ENCODE peak calls at places on chromosomes 16 and 17, in eight cellular contexts. A is HCT116, L is SK-N-SH, U is GM23338, H is neural progenitor cell, X is PC-3, O is GM23248, W is hepatocyte. J is an unnamed sample.

GRCh38 chr17:36980281-36980761 is 31.6 kb downstream of the AATF start:
- DNase-seq in A (no peak), L (no peak), U (peak; percentile 9), H (peak; percentile 19), X (peak; percentile 5), O (peak; percentile 2), W (no peak), J (no peak)

GRCh38 chr17:66900126-66901010 is 64.1 kb upstream of the CACNG4 start:
- DNase-seq in A (peak; percentile 28), L (peak; percentile 60), U (no peak), H (no peak), X (peak; percentile 72), O (peak; percentile 25), W (no peak), J (peak; percentile 12)

GRCh38 chr17:78879679-78880186 is 23.3 kb downstream of the CEP295NL start:
- DNase-seq in A (no peak), L (peak; percentile 76), U (no peak), H (no peak), X (no peak), O (peak; percentile 94), W (peak; percentile 66), J (no peak)

GRCh38 chr17:69367298-69367697 is 40.4 kb upstream of the ABCA5 start:
- DNase-seq in A (no peak), L (no peak), U (no peak), H (no peak), X (no peak), O (no peak), W (no peak), J (peak; percentile 92)

GRCh38 chr17:40068129-40068581 is 5.4 kb downstream of the THRA start:
- DNase-seq in A (no peak), L (no peak), U (no peak), H (peak; percentile 2), X (peak; percentile 39), O (peak; percentile 55), W (no peak), J (no peak)

GRCh38 chr17:49880291-49881053 is 32.6 kb upstream of the TAC4 start:
- DNase-seq in A (peak; percentile 70), L (peak; percentile 97), U (peak; percentile 96), H (peak; percentile 94), X (peak; percentile 91), O (peak; percentile 84), W (peak; percentile 92), J (peak; percentile 77)

GRCh38 chr17:57612202-57613071 is 132.7 kb downstream of the CCDC182 start:
- DNase-seq in A (no peak), L (no peak), U (peak; percentile 64), H (peak; percentile 70), X (no peak), O (no peak), W (no peak), J (no peak)

GRCh38 chr16:58026139-58026704 is 668 bp downstream of the MMP15 start:
- DNase-seq in A (no peak), L (peak; percentile 81), U (peak; percentile 64), H (peak; percentile 65), X (peak; percentile 28), O (peak; percentile 67), W (peak; percentile 65), J (no peak)

GRCh38 chr17:81865733-81866439 is 5.3 kb downstream of the ARHGDIA start:
- DNase-seq in A (no peak), L (peak; percentile 23), U (no peak), H (no peak), X (peak; percentile 45), O (peak; percentile 58), W (no peak), J (peak; percentile 5)

GRCh38 chr17:48100591-48101011 is 677 bp downstream of the CBX1 start:
- DNase-seq in A (peak; percentile 68), L (peak; percentile 73), U (peak; percentile 89), H (peak; percentile 81), X (peak; percentile 79), O (peak; percentile 77), W (peak; percentile 75), J (no peak)

GRCh38 chr17:35543856-35544255 is 6.4 kb upstream of the SLFN12L start:
- DNase-seq in A (no peak), L (no peak), U (no peak), H (no peak), X (peak; percentile 20), O (no peak), W (no peak), J (no peak)

GRCh38 chr16:21104124-21104860 is 46.4 kb downstream of the DNAH3 start:
- DNase-seq in A (no peak), L (peak; percentile 12), U (no peak), H (peak; percentile 13), X (no peak), O (peak; percentile 74), W (no peak), J (no peak)

GRCh38 chr16:77271532-77272426 is 72.6 kb downstream of the SYCE1L start:
- DNase-seq in A (no peak), L (no peak), U (no peak), H (peak; percentile 39), X (no peak), O (no peak), W (no peak), J (no peak)

GRCh38 chr16:19138601-19139000 is 24.8 kb downstream of the ITPRIPL2 start:
- DNase-seq in A (no peak), L (peak; percentile 58), U (peak; percentile 22), H (no peak), X (peak; percentile 47), O (peak; percentile 76), W (peak; percentile 73), J (no peak)

GRCh38 chr17:62611308-62611707 is 16.2 kb upstream of the MRC2 start:
- DNase-seq in A (no peak), L (no peak), U (no peak), H (no peak), X (no peak), O (no peak), W (no peak), J (no peak)

GRCh38 chr16:15492091-15492740 is 57.8 kb downstream of the BMERB1 start:
- DNase-seq in A (no peak), L (no peak), U (no peak), H (no peak), X (no peak), O (no peak), W (no peak), J (no peak)

GRCh38 chr16:15489016-15489415 is 54.6 kb downstream of the BMERB1 start:
- DNase-seq in A (no peak), L (no peak), U (no peak), H (no peak), X (no peak), O (no peak), W (no peak), J (no peak)

GRCh38 chr16:15491430-15491829 is 57.0 kb downstream of the BMERB1 start:
- DNase-seq in A (no peak), L (no peak), U (no peak), H (no peak), X (no peak), O (no peak), W (no peak), J (no peak)

GRCh38 chr16:15487336-15488284 is 53.2 kb downstream of the BMERB1 start:
- DNase-seq in A (peak; percentile 47), L (no peak), U (no peak), H (no peak), X (no peak), O (no peak), W (no peak), J (no peak)

DNA sequence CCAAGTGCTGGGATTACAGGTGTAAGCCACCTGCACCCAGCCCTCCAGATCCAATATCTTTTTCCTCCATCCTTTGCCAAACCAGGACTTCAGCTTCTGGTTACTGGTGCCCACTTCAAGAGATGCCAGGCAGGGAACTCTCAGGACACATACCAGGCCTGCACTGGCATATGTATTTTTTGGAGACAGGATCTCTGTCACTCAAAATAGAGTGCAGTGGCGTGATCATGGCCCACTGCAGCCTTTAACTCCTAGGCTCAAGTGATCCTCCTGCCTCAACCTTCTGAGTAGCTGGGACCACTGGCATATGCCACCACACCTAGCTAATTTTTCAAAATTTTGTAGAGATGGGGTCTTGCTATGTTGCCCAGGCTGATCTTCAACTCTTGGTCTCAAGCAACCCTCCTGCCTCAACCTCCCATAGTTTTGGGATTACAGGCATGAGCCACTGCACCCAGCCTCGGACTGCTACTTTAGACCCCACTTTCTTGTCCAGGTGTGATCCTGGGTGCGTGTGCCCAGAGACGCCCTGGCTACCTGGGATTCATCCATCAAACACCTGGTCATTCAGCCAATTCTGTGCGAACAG is 55.8 kb downstream of the BMERB1 start:
- DNase-seq in A (no peak), L (no peak), U (no peak), H (no peak), X (no peak), O (no peak), W (no peak), J (no peak)
- H3K27me3 ChIP-seq in A (no peaks in the 10 kb centered on the region), L (no peaks in the 10 kb centered on the region), U (no peaks in the 10 kb centered on the region), H (no peaks in the 10 kb centered on the region), X (no peaks in the 10 kb centered on the region), O (no peaks in the 10 kb centered on the region), W (no peaks in the 10 kb centered on the region), J (no peaks in the 10 kb centered on the region)

DNA sequence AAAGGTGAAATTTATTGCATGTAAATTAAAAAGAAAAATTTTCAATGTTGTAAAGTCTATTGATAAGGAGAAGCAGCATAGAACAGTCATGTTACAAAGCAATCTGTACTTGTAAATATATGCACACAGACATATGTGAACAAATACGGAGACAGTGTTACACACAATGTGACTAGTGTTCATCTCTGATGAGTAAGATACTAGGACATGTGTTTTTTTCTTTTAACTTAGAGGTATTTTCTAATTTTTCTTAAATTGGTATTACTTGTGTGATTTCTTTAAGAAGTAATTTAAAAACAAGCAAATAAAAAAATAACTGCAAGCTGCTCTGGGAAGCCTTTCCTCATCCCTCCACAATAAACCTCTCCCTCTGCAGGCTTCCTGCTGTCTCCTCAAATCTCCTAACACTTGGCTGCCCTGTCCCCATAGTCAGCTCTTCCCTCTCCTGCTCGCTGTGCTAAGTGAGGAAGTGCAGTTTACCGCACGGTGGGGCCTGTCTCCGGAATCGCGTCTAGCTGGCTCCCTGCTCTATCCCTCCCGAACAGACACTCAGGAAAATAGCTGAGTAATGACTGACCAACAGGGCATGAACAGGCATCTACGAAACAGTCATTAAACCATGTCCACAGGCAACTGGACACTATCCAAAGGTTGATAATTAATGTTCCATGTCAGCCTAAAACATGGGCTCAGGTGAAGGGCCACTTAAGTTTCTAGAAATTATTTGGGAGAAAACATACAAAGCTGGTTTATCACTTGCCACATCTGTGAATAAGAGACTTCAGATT is 35.9 kb downstream of the CMTM4 start:
- DNase-seq in A (no peak), L (peak; percentile 72), U (peak; percentile 45), H (peak; percentile 75), X (peak; percentile 73), O (peak; percentile 94), W (peak; percentile 84), J (no peak)
- TF ChIP-seq EZH2phosphoT487 in A (no peak), L (no peak), U (no peak), H (no peak), X (no peak), O (no peak), W (no peak), J (no peak)

GRCh38 chr16:3171855-3172593 is 16.0 kb upstream of the OR1F1 start:
- DNase-seq in A (no peak), L (peak; percentile 51), U (peak; percentile 85), H (peak; percentile 49), X (no peak), O (peak; percentile 15), W (no peak), J (peak; percentile 44)
- H3K27me3 ChIP-seq in A (no peaks in the 10 kb centered on the region), L (peaks cover 85% of the 10 kb centered on the region), U (peaks cover 35% of the 10 kb centered on the region), H (peaks cover 94% of the 10 kb centered on the region), X (peaks cover 20% of the 10 kb centered on the region), O (peaks cover 81% of the 10 kb centered on the region), W (peaks cover 91% of the 10 kb centered on the region), J (peaks cover 70% of the 10 kb centered on the region)

DNA sequence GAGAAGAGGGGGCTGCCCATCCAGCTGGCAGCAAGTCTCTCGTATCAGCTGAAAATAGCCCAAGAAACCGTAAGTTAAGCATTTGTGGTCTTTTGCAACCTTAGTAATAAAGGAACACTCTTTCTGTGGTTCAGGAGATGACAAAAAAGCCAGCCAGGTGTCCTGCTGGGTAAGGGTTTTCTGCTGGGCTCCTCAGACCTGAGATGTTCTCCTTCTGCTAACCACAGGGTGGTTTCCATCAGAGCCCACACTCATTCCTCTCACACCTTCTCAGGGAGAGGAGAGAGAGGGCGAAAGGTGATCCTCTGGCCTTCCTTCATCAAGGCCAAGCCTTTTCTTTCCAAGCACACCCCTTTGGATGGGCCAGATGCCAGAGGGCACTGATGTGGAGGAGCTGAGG is 70.7 kb downstream of the TEX14 start:
- DNase-seq in A (no peak), L (no peak), U (no peak), H (no peak), X (no peak), O (no peak), W (no peak), J (peak; percentile 97)
- TF ChIP-seq EZH2phosphoT487 in A (no peak), L (no peak), U (no peak), H (no peak), X (no peak), O (no peak), W (no peak), J (no peak)